ENCODE peak calls at places on chromosome 16, in four cellular contexts. T is amniotic stem cell; R is NCI-H1092; V is CD8-positive, alpha-beta memory T cell. E is an unnamed sample.

GRCh38 chr16:10180771-10181163 is 1.5 kb downstream of the GRIN2A start:
- DNase-seq in V (no peak), T (no peak), R (no peak), E (no peak)

GRCh38 chr16:85767569-85767968 is 16.7 kb upstream of the C16orf74 start:
- DNase-seq in R (no peak), T (peak), V (no peak), E (peak)

GRCh38 chr16:85479972-85480726 is 133.0 kb upstream of the GSE1 start:
- DNase-seq in T (no peak), V (no peak), R (peak), E (no peak)

GRCh38 chr16:57530531-57531252 is 5.7 kb downstream of the CCDC102A start:
- DNase-seq in R (no peak), T (no peak), V (peak), E (no peak)

GRCh38 chr16:19524356-19524865 is 669 bp downstream of the CCP110 start:
- DNase-seq in V (no peak), T (no peak), R (no peak), E (no peak)

GRCh38 chr16:82456683-82457082 is 170.1 kb upstream of the CDH13 start:
- DNase-seq in R (peak), T (no peak), V (no peak), E (no peak)

GRCh38 chr16:54136276-54136625 is 150.3 kb downstream of the IRX3 start:
- DNase-seq in R (no peak), V (no peak), T (no peak), E (no peak)

GRCh38 chr16:48081656-48082055 is 74.1 kb downstream of the ABCC12 start:
- DNase-seq in R (no peak), T (peak), V (no peak), E (peak)

GRCh38 chr16:31177136-31177535 is 2.8 kb upstream of the FUS start:
- DNase-seq in R (no peak), T (no peak), V (peak), E (no peak)

GRCh38 chr16:56547949-56548567 is 16.8 kb upstream of the MT4 start:
- DNase-seq in V (no peak), R (no peak), T (no peak), E (no peak)

GRCh38 chr16:57802635-57803412 is 533 bp upstream of the KIFC3 start:
- DNase-seq in R (no peak), V (no peak), T (no peak), E (no peak)

GRCh38 chr16:31135535-31136286 is at the start of gene PRSS8:
- DNase-seq in V (no peak), R (no peak), T (no peak), E (no peak)

GRCh38 chr16:20327444-20328041 is at the start of gene GP2:
- DNase-seq in T (no peak), R (peak), V (no peak), E (no peak)

GRCh38 chr16:75580-76501 is 2.2 kb upstream of the MPG start:
- DNase-seq in V (no peak), R (no peak), T (peak), E (no peak)